ENCODE peak calls at places on chromosomes 6 and 20, in seven cellular contexts. O is transverse colon, K is testis, P is spleen, R is right lobe of liver, B is ovary, L is GM12891. X is an unnamed sample.
A peak's percentile ranks its signal among the peaks of the same experiment; 100 is the strongest.

GRCh38 chr6:91185072-91185471 is 598.2 kb upstream of the MAP3K7 start:
- DNase-seq in O (no peak), K (no peak), P (no peak), R (no peak), B (no peak), L (no peak), X (no peak)

GRCh38 chr6:99746261-99746895 is 139.7 kb downstream of the PRDM13 start:
- DNase-seq in O (peak; percentile 59), K (peak; percentile 78), P (no peak), R (peak; percentile 51), B (peak; percentile 22), L (no peak), X (peak; percentile 82)

GRCh38 chr20:52150440-52151258 is 40.9 kb downstream of the ZFP64 start:
- DNase-seq in O (no peak), K (peak; percentile 52), P (no peak), R (no peak), B (no peak), L (no peak), X (peak; percentile 36)

GRCh38 chr6:26312096-26312463 is 52.9 kb upstream of the BTN3A2 start:
- DNase-seq in O (no peak), K (no peak), P (no peak), R (no peak), B (no peak), L (no peak), X (no peak)

GRCh38 chr20:8967641-8968245 is 101.1 kb upstream of the PLCB4 start:
- DNase-seq in O (no peak), K (no peak), P (no peak), R (no peak), B (no peak), L (no peak), X (no peak)

GRCh38 chr6:160355001-160355400 is 6.8 kb downstream of the SLC22A3 start:
- DNase-seq in O (no peak), K (no peak), P (no peak), R (no peak), B (no peak), L (no peak), X (no peak)

GRCh38 chr20:32456869-32457421 is 98.8 kb downstream of the ASXL1 start:
- DNase-seq in O (no peak), K (peak; percentile 70), P (no peak), R (no peak), B (peak; percentile 73), L (peak; percentile 98), X (peak; percentile 57)

GRCh38 chr6:165931675-165932074 is 236.0 kb downstream of the TBXT start:
- DNase-seq in O (no peak), K (no peak), P (no peak), R (no peak), B (no peak), L (no peak), X (no peak)

GRCh38 chr20:44736170-44737021 is 9.3 kb upstream of the KCNK15 start:
- DNase-seq in O (peak; percentile 44), K (peak; percentile 88), P (no peak), R (peak; percentile 79), B (peak; percentile 61), L (no peak), X (peak; percentile 15)

GRCh38 chr6:166473886-166474596 is 91.3 kb upstream of the MPC1 start:
- DNase-seq in O (no peak), K (no peak), P (peak; percentile 31), R (no peak), B (no peak), L (no peak), X (no peak)

GRCh38 chr6:160337301-160337700 is 10.9 kb upstream of the SLC22A3 start:
- DNase-seq in O (no peak), K (no peak), P (no peak), R (no peak), B (no peak), L (no peak), X (no peak)

GRCh38 chr20:16258766-16259165 is 314.5 kb downstream of the KIF16B start:
- DNase-seq in O (no peak), K (no peak), P (no peak), R (no peak), B (no peak), L (no peak), X (no peak)

GRCh38 chr6:68082086-68082485 is 553.0 kb upstream of the ADGRB3 start:
- DNase-seq in O (no peak), K (no peak), P (no peak), R (no peak), B (no peak), L (no peak), X (no peak)

GRCh38 chr6:30150151-30150550 is 10.9 kb downstream of the TRIM10 start:
- DNase-seq in O (no peak), K (no peak), P (no peak), R (no peak), B (no peak), L (no peak), X (no peak)

DNA sequence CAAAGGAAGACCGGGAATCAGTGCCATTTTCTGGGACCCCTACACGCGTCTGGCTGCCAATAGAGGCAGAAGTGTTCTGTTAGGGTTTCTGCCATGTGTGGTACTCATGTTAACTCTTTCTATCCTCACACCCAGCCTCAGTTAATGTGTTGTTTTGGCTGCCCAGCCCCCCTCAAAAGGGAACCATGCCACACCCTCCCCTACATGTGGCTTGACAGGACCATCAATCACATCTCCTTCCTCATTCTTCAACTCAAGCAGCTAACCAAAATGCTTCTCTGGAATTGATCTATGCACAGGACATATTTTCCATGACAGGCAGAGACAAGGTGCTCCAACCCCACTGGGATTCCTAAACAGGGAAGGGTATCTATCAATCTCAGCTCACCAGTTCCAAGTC is 22.0 kb downstream of the AHCY start:
- DNase-seq in O (no peak), K (no peak), P (no peak), R (no peak), B (no peak), L (no peak), X (no peak)
- TF ChIP-seq POLR2A in O (no peak), K (no peak), P (no peak), R (no peak), B (no peak), L (no peak), X (no peak)

GRCh38 chr20:35653893-35654292 is 10.8 kb downstream of the CPNE1 start:
- DNase-seq in O (no peak), K (no peak), P (no peak), R (no peak), B (no peak), L (no peak), X (no peak)
- TF ChIP-seq POLR2A in O (no peak), K (no peak), P (no peak), R (no peak), B (no peak), L (no peak), X (no peak)

GRCh38 chr6:5624256-5624655 is 362.9 kb downstream of the FARS2 start:
- DNase-seq in O (no peak), K (no peak), P (no peak), R (no peak), B (no peak), L (no peak), X (no peak)

GRCh38 chr6:5622276-5623005 is 361.1 kb downstream of the FARS2 start:
- DNase-seq in O (no peak), K (no peak), P (no peak), R (no peak), B (no peak), L (no peak), X (no peak)

GRCh38 chr6:5617179-5617578 is 355.9 kb downstream of the FARS2 start:
- DNase-seq in O (no peak), K (no peak), P (no peak), R (no peak), B (no peak), L (no peak), X (no peak)

GRCh38 chr6:5623769-5624168 is 362.5 kb downstream of the FARS2 start:
- DNase-seq in O (no peak), K (no peak), P (no peak), R (no peak), B (no peak), L (no peak), X (no peak)

GRCh38 chr6:5619249-5619648 is 357.9 kb downstream of the FARS2 start:
- DNase-seq in O (no peak), K (no peak), P (peak; percentile 84), R (no peak), B (no peak), L (peak; percentile 32), X (no peak)
- TF ChIP-seq POLR2A in O (no peak), K (no peak), P (no peak), R (no peak), B (no peak), L (no peak), X (no peak)

GRCh38 chr20:33992923-33993799 is 550 bp upstream of the RALY start:
- DNase-seq in O (peak; percentile 100), K (peak; percentile 99), P (peak; percentile 100), R (peak; percentile 100), B (peak; percentile 100), L (peak; percentile 85), X (peak; percentile 100)
- TF ChIP-seq POLR2A in O (peak; percentile 89), K (peak; percentile 70), P (peak; percentile 21), R (peak; percentile 86), B (peak; percentile 49), L (peak; percentile 88), X (peak; percentile 71)

DNA sequence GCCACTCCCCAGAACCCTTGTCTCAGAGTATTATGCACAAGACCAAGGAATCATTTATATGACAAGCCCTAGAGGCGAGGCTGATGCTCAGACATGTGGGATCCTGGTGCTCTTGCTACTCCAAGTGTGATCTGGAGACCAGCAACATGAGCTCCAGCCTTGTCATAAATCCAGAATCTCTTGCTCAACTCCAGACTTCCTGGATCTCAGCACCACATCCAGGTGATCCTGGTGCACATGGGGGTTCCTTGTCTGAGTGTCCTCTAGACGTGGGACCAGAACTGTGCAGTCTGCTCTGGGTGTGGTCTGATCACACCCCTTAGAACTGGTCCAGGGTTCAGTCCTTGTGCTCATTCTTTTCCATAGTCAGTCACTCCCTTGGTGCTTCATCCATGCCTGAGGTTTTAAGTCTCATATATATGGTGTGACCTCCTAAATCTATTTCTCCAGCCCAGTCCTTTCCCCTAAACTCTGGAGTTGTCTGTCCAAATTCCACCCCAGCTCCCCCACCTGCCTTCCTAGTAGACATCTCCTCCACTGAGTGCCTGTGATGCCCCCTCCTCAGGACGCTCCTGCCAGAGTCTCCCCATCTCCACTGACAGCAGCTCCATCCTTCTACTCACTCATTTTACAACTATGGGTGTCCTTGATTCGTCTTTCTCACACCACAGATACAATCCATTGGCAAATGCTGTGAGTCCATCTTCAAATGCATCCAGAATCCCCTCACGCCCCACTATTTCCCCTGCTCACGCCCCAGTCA is 5.1 kb downstream of the HLA-B start:
- DNase-seq in O (no peak), K (no peak), P (no peak), R (no peak), B (no peak), L (no peak), X (no peak)
- TF ChIP-seq POLR2A in O (no peak), K (no peak), P (no peak), R (no peak), B (no peak), L (peak; percentile 95), X (no peak)

DNA sequence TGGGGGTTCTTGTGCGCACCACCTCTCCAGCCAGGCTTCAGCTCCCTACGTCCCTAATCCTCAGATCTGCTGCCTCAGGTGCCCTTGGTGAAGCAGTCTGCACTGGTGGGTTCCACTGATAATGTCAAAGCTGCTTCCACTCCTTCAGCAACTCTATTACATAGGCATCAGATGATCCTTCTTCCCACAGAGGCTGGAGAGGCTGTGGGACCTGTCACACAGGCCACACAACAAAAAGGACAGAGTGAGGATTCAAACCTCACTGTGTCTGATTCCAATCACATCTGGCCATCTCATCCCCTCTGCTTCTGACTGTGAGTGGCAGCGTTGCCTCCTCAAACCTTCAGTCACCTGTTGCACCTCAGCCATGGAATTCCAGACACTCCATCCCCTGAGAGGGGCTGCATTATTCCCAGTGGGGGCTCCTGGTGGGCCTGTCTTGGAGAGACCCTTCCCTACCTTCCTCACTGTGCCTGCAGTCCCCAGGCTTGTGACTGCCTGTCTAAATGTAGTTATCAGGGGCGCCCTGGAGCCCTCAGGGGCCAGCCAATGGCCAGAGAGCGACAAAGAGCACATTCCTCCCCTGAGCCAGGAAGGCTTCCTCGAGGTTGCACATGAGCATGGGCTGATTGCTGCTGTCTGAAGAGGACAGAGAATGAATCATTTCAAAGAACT is 211.4 kb upstream of the ECI2 start:
- DNase-seq in O (no peak), K (no peak), P (no peak), R (no peak), B (no peak), L (no peak), X (no peak)
- TF ChIP-seq POLR2A in O (no peak), K (no peak), P (no peak), R (no peak), B (no peak), L (no peak), X (no peak)